ENCODE peak calls at places on chromosomes 6 and 20, in four cellular contexts. One of them, this sample, is unnamed.

GRCh38 chr20:45970646-45971424 is 1.2 kb downstream of the ZNF335 start:
- DNase-seq in GM12878: no peak
- DNase-seq in HepG2: no peak
- DNase-seq in K562: no peak
- DNase-seq in this sample: peak

GRCh38 chr20:64063389-64064144 is 569 bp downstream of the TCEA2 start:
- DNase-seq in GM12878: no peak
- DNase-seq in HepG2: no peak
- DNase-seq in K562: peak
- DNase-seq in this sample: no peak

GRCh38 chr6:75612434-75612833 is 10.8 kb downstream of the SENP6 start:
- DNase-seq in GM12878: no peak
- DNase-seq in HepG2: no peak
- DNase-seq in K562: no peak
- DNase-seq in this sample: no peak

GRCh38 chr6:6610031-6610591 is 21.6 kb downstream of the LY86 start:
- DNase-seq in GM12878: peak
- DNase-seq in HepG2: no peak
- DNase-seq in K562: no peak
- DNase-seq in this sample: no peak

GRCh38 chr6:139423970-139424667 is 49.7 kb upstream of the CITED2 start:
- DNase-seq in GM12878: no peak
- DNase-seq in HepG2: no peak
- DNase-seq in K562: no peak
- DNase-seq in this sample: no peak

GRCh38 chr6:143539723-143540122 is 28.2 kb upstream of the FUCA2 start:
- DNase-seq in GM12878: no peak
- DNase-seq in HepG2: no peak
- DNase-seq in K562: no peak
- DNase-seq in this sample: no peak

GRCh38 chr6:73180718-73181619 is 44.3 kb downstream of the KHDC1L start:
- DNase-seq in GM12878: peak
- DNase-seq in HepG2: peak
- DNase-seq in K562: peak
- DNase-seq in this sample: peak

GRCh38 chr6:147238164-147238563 is 33.9 kb downstream of the STXBP5 start:
- DNase-seq in GM12878: no peak
- DNase-seq in HepG2: no peak
- DNase-seq in K562: no peak
- DNase-seq in this sample: no peak

GRCh38 chr6:50586074-50586473 is 127.3 kb upstream of the TFAP2D start:
- DNase-seq in GM12878: no peak
- DNase-seq in HepG2: no peak
- DNase-seq in K562: no peak
- DNase-seq in this sample: no peak

GRCh38 chr6:64737418-64737817 is 969.6 kb downstream of the EYS start:
- DNase-seq in GM12878: no peak
- DNase-seq in HepG2: no peak
- DNase-seq in K562: no peak
- DNase-seq in this sample: no peak

GRCh38 chr6:42984924-42985475 is 630 bp downstream of the PPP2R5D start:
- DNase-seq in GM12878: no peak
- DNase-seq in HepG2: no peak
- DNase-seq in K562: peak
- DNase-seq in this sample: peak

GRCh38 chr20:53598140-53599038 is 4.8 kb upstream of the ZNF217 start:
- DNase-seq in GM12878: no peak
- DNase-seq in HepG2: no peak
- DNase-seq in K562: no peak
- DNase-seq in this sample: no peak

GRCh38 chr6:4946521-4946920 is 57.3 kb downstream of the RPP40 start:
- DNase-seq in GM12878: no peak
- DNase-seq in HepG2: no peak
- DNase-seq in K562: no peak
- DNase-seq in this sample: no peak

GRCh38 chr6:107656883-107657282 is 167.0 kb downstream of the SOBP start:
- DNase-seq in GM12878: no peak
- DNase-seq in HepG2: no peak
- DNase-seq in K562: no peak
- DNase-seq in this sample: no peak
- H3K9ac ChIP-seq in GM12878: no peak
- H3K9ac ChIP-seq in HepG2: no peak
- H3K9ac ChIP-seq in K562: no peak
- H3K9ac ChIP-seq in this sample: no peak

GRCh38 chr6:116205318-116205717 is 48.6 kb downstream of the TSPYL4 start:
- DNase-seq in GM12878: no peak
- DNase-seq in HepG2: no peak
- DNase-seq in K562: no peak
- DNase-seq in this sample: no peak

GRCh38 chr6:116210316-116210715 is 43.6 kb downstream of the TSPYL4 start:
- DNase-seq in GM12878: no peak
- DNase-seq in HepG2: no peak
- DNase-seq in K562: no peak
- DNase-seq in this sample: no peak

GRCh38 chr6:116206231-116206903 is 47.5 kb downstream of the TSPYL4 start:
- DNase-seq in GM12878: no peak
- DNase-seq in HepG2: no peak
- DNase-seq in K562: no peak
- DNase-seq in this sample: no peak

GRCh38 chr6:116210750-116211425 is 43.0 kb downstream of the TSPYL4 start:
- DNase-seq in GM12878: no peak
- DNase-seq in HepG2: no peak
- DNase-seq in K562: no peak
- DNase-seq in this sample: no peak

DNA sequence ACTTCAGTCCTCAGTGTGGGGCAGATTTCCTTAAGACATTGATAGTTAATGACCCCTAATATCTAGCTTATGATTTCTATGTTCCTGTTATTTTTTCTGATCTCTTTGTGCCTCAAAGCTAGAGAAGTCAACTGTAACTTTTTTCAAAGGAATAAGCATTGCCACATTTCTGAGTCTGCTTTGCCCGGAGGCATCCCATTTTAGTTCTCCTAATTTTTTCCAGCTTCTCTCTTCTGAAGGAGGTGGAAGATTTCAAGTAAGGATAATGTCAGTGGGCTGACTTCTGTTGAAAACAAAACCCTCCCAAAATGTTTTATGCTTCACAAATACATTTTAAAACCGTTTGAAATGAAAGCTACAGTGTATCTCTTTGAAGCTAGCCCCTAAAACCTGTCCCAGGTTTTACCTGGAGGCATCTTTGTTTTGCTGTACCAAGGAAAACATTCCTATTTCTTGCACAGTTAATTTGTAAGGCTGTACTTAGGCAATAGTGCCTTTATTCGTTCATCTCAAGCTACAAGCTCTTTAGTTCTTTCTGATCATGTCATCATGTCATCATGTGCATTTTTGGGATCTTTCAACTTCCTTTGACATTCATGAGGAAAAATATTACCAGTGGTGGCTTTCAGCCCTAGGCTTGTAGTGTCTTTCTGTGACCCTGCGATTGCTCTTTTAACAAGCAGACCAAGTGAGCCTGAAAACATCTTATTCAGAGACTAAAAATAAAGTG is 45.7 kb downstream of the TSPYL4 start:
- DNase-seq in GM12878: no peak
- DNase-seq in HepG2: no peak
- DNase-seq in K562: no peak
- DNase-seq in this sample: no peak
- TF ChIP-seq MYC in GM12878: no peak
- TF ChIP-seq MYC in HepG2: no peak
- TF ChIP-seq MYC in K562: no peak
- TF ChIP-seq MYC in this sample: no peak

GRCh38 chr6:156869986-156870398 is 92.8 kb downstream of the ARID1B start:
- DNase-seq in GM12878: no peak
- DNase-seq in HepG2: no peak
- DNase-seq in K562: no peak
- DNase-seq in this sample: no peak
- H3K9ac ChIP-seq in GM12878: no peak
- H3K9ac ChIP-seq in HepG2: no peak
- H3K9ac ChIP-seq in K562: peak
- H3K9ac ChIP-seq in this sample: no peak

GRCh38 chr6:13591205-13591921 is 17.0 kb downstream of the SIRT5 start:
- DNase-seq in GM12878: no peak
- DNase-seq in HepG2: no peak
- DNase-seq in K562: no peak
- DNase-seq in this sample: no peak

GRCh38 chr6:13589801-13590200 is 15.4 kb downstream of the SIRT5 start:
- DNase-seq in GM12878: no peak
- DNase-seq in HepG2: no peak
- DNase-seq in K562: no peak
- DNase-seq in this sample: no peak

GRCh38 chr6:13593720-13594119 is 19.3 kb downstream of the SIRT5 start:
- DNase-seq in GM12878: no peak
- DNase-seq in HepG2: no peak
- DNase-seq in K562: no peak
- DNase-seq in this sample: no peak

GRCh38 chr6:13593103-13593502 is 18.7 kb downstream of the SIRT5 start:
- DNase-seq in GM12878: no peak
- DNase-seq in HepG2: no peak
- DNase-seq in K562: no peak
- DNase-seq in this sample: no peak

DNA sequence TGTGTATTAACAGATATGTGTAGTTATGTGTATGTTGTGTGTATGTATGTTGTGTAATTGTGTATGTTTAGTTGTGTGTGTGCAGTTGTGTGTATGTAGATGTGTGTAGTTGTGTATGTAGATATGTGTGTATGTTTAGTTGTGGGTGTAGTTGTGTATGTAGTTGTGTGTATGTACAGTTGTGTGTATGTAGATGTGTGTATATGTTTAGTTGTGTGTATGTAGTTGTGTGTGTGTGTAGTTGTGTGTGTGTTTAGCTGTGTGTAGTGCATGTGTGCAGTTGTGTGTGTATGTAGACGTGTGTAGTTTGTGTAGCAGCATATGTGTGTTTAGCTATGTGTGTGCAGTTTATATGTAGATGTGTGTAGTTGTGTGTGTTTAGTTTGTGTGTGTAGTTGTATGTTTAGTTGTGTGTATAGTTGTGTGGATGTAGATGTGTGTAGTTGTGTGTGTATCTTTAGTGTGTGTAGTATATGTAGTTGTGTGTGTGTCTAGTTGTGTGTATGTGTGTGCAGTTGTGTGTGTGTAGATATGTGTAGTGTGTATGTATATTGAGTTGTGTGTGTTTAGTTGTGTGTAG is 16.3 kb downstream of the SIRT5 start:
- DNase-seq in GM12878: no peak
- DNase-seq in HepG2: no peak
- DNase-seq in K562: no peak
- DNase-seq in this sample: no peak
- TF ChIP-seq MYC in GM12878: no peak
- TF ChIP-seq MYC in HepG2: no peak
- TF ChIP-seq MYC in K562: no peak
- TF ChIP-seq MYC in this sample: no peak

GRCh38 chr20:62979876-62980373 is 26.8 kb downstream of the BHLHE23 start:
- DNase-seq in GM12878: no peak
- DNase-seq in HepG2: no peak
- DNase-seq in K562: no peak
- DNase-seq in this sample: no peak

GRCh38 chr20:62977613-62978558 is 25.4 kb downstream of the SLC17A9 start:
- DNase-seq in GM12878: peak
- DNase-seq in HepG2: no peak
- DNase-seq in K562: peak
- DNase-seq in this sample: no peak

GRCh38 chr20:62980380-62980960 is 26.3 kb downstream of the BHLHE23 start:
- DNase-seq in GM12878: no peak
- DNase-seq in HepG2: no peak
- DNase-seq in K562: no peak
- DNase-seq in this sample: no peak

GRCh38 chr20:62978559-62978938 is 26.0 kb downstream of the SLC17A9 start:
- DNase-seq in GM12878: no peak
- DNase-seq in HepG2: no peak
- DNase-seq in K562: no peak
- DNase-seq in this sample: no peak

GRCh38 chr20:62979310-62979709 is 26.8 kb downstream of the SLC17A9 start:
- DNase-seq in GM12878: no peak
- DNase-seq in HepG2: no peak
- DNase-seq in K562: no peak
- DNase-seq in this sample: no peak
- H3K9ac ChIP-seq in GM12878: no peak
- H3K9ac ChIP-seq in HepG2: no peak
- H3K9ac ChIP-seq in K562: peak
- H3K9ac ChIP-seq in this sample: no peak